ENCODE peak calls at places on chromosome 12, in five cellular contexts. J is endothelial cell of umbilical vein, W is GM20000, X is NCI-H345, Q is NCI-H774. B is an unnamed sample.

GRCh38 chr12:52351196-52352059 is 15.9 kb downstream of the KRT85 start:
- DNase-seq in J (no peak), W (no peak), X (no peak), Q (no peak), B (peak)

GRCh38 chr12:121278450-121279375 is 17.8 kb downstream of the CAMKK2 start:
- DNase-seq in J (peak), W (no peak), X (no peak), Q (no peak), B (no peak)

GRCh38 chr12:30546121-30546520 is 149.5 kb downstream of the IPO8 start:
- DNase-seq in J (no peak), W (no peak), X (no peak), Q (no peak), B (no peak)

GRCh38 chr12:14394317-14395058 is 29.0 kb downstream of the ATF7IP start:
- DNase-seq in J (peak), W (peak), X (peak), Q (peak), B (peak)

GRCh38 chr12:113244015-113244983 is 23.0 kb downstream of the TPCN1 start:
- DNase-seq in J (peak), W (no peak), X (peak), Q (no peak), B (peak)

GRCh38 chr12:58711968-58712367 is 208.3 kb downstream of the LRIG3 start:
- DNase-seq in J (no peak), W (no peak), X (no peak), Q (no peak), B (no peak)

GRCh38 chr12:130715996-130716917 is at the start of gene RIMBP2:
- DNase-seq in J (no peak), W (no peak), X (peak), Q (peak), B (peak)

GRCh38 chr12:47188576-47189441 is 109.0 kb upstream of the AMIGO2 start:
- DNase-seq in J (peak), W (no peak), X (no peak), Q (no peak), B (no peak)

GRCh38 chr12:53869500-53869899 is 69.1 kb upstream of the HOXC13 start:
- DNase-seq in J (no peak), W (no peak), X (peak), Q (no peak), B (no peak)

GRCh38 chr12:125639826-125640225 is 574.6 kb downstream of the AACS start:
- DNase-seq in J (no peak), W (no peak), X (no peak), Q (no peak), B (no peak)

GRCh38 chr12:39435531-39435930 is 7.4 kb downstream of the KIF21A start:
- DNase-seq in J (no peak), W (no peak), X (no peak), Q (no peak), B (no peak)

GRCh38 chr12:121598672-121599287 is 18.0 kb upstream of the KDM2B start:
- DNase-seq in J (no peak), W (no peak), X (peak), Q (no peak), B (no peak)

GRCh38 chr12:98478606-98479005 is 36.8 kb upstream of the TMPO start:
- DNase-seq in J (no peak), W (no peak), X (no peak), Q (no peak), B (no peak)

GRCh38 chr12:9646794-9647622 is 22.5 kb upstream of the CLEC2D start:
- DNase-seq in J (peak), W (no peak), X (no peak), Q (no peak), B (no peak)

GRCh38 chr12:28683371-28683770 is 465.7 kb upstream of the FAR2 start:
- DNase-seq in J (no peak), W (no peak), X (no peak), Q (no peak), B (no peak)

GRCh38 chr12:113251404-113252070 is 30.3 kb downstream of the TPCN1 start:
- DNase-seq in J (no peak), W (no peak), X (no peak), Q (no peak), B (no peak)

GRCh38 chr12:21983102-21983501 is 41.9 kb upstream of the ABCC9 start:
- DNase-seq in J (no peak), W (no peak), X (no peak), Q (no peak), B (no peak)

GRCh38 chr12:44317651-44318126 is 481.8 kb downstream of the TMEM117 start:
- DNase-seq in J (peak), W (peak), X (no peak), Q (no peak), B (no peak)

GRCh38 chr12:12181516-12181915 is 85.3 kb downstream of the LRP6 start:
- DNase-seq in J (peak), W (no peak), X (no peak), Q (no peak), B (no peak)